ENCODE peak calls at places on chromosomes 6 and 20, in six cellular contexts. J is A172; L is mesothelial cell of epicardium; E is NCI-H1092 treated with DMSO at 0.1 percent for 48 hours; I is activated CD4-positive, CD25-positive, alpha-beta regulatory T cell; G is NCI-H748 treated with DMSO at 0.1 percent for 48 hours. N is an unnamed sample.

GRCh38 chr6:37691904-37692806 is 5.5 kb downstream of the MDGA1 start:
- DNase-seq in J (peak), L (peak), E (peak), I (peak), G (peak), N (peak)

GRCh38 chr20:18259730-18260129 is 28.6 kb upstream of the ZNF133 start:
- DNase-seq in J (no peak), L (no peak), E (no peak), I (no peak), G (no peak), N (no peak)

GRCh38 chr6:49570474-49571079 is 20.1 kb downstream of the C6orf141 start:
- DNase-seq in J (peak), L (no peak), E (no peak), I (no peak), G (no peak), N (peak)

GRCh38 chr6:133890941-133891813 is 2.3 kb downstream of the TCF21 start:
- DNase-seq in J (peak), L (no peak), E (no peak), I (no peak), G (peak), N (no peak)

GRCh38 chr6:7114744-7115451 is 7.1 kb downstream of the RREB1 start:
- DNase-seq in J (no peak), L (no peak), E (no peak), I (no peak), G (no peak), N (no peak)

GRCh38 chr20:23199356-23199755 is 113.2 kb upstream of the CD93 start:
- DNase-seq in J (no peak), L (no peak), E (no peak), I (no peak), G (no peak), N (no peak)

GRCh38 chr6:137919837-137920304 is 52.8 kb downstream of the TNFAIP3 start:
- DNase-seq in J (no peak), L (no peak), E (no peak), I (no peak), G (no peak), N (no peak)

GRCh38 chr6:95648636-95649035 is 71.3 kb downstream of the MANEA start:
- DNase-seq in J (no peak), L (no peak), E (no peak), I (no peak), G (no peak), N (no peak)

GRCh38 chr6:29751480-29751879 is 28.2 kb downstream of the HLA-F start:
- DNase-seq in J (no peak), L (no peak), E (no peak), I (no peak), G (no peak), N (no peak)

GRCh38 chr6:10977231-10977968 is 66.7 kb downstream of the ELOVL2 start:
- DNase-seq in J (no peak), L (no peak), E (no peak), I (no peak), G (no peak), N (no peak)

GRCh38 chr20:63314015-63314471 is 21.1 kb downstream of the COL20A1 start:
- DNase-seq in J (no peak), L (no peak), E (no peak), I (no peak), G (no peak), N (no peak)

GRCh38 chr6:127879685-127880084 is 21.2 kb downstream of the THEMIS start:
- DNase-seq in J (peak), L (peak), E (no peak), I (no peak), G (no peak), N (no peak)

GRCh38 chr20:725491-725890 is 42.8 kb downstream of the SLC52A3 start:
- DNase-seq in J (no peak), L (no peak), E (no peak), I (no peak), G (no peak), N (no peak)

GRCh38 chr6:68226460-68226859 is 408.6 kb upstream of the ADGRB3 start:
- DNase-seq in J (peak), L (no peak), E (peak), I (no peak), G (peak), N (peak)

GRCh38 chr6:147782302-147782701 is 273.8 kb downstream of the SAMD5 start:
- DNase-seq in J (peak), L (no peak), E (no peak), I (no peak), G (peak), N (no peak)

GRCh38 chr20:49245921-49246740 is 26.9 kb downstream of the DDX27 start:
- DNase-seq in J (peak), L (no peak), E (peak), I (no peak), G (no peak), N (peak)

GRCh38 chr20:34546751-34547181 is 11.8 kb upstream of the MAP1LC3A start:
- DNase-seq in J (no peak), L (no peak), E (peak), I (no peak), G (peak), N (no peak)

GRCh38 chr6:134175532-134176282 is 123.3 kb upstream of the SLC2A12 start:
- DNase-seq in J (peak), L (no peak), E (peak), I (no peak), G (no peak), N (peak)

GRCh38 chr6:68240731-68241130 is 394.4 kb upstream of the ADGRB3 start:
- DNase-seq in J (no peak), L (no peak), E (no peak), I (no peak), G (no peak), N (no peak)

GRCh38 chr20:43463133-43463863 is 5.6 kb downstream of the SRSF6 start:
- DNase-seq in J (no peak), L (no peak), E (no peak), I (no peak), G (no peak), N (no peak)

GRCh38 chr6:152293404-152293803 is 343.8 kb downstream of the SYNE1 start:
- DNase-seq in J (no peak), L (no peak), E (peak), I (no peak), G (no peak), N (no peak)

GRCh38 chr20:1569417-1569861 is 11.9 kb upstream of the SIRPD start:
- DNase-seq in J (peak), L (no peak), E (no peak), I (no peak), G (no peak), N (peak)

GRCh38 chr6:95309545-95309944 is 267.8 kb upstream of the MANEA start:
- DNase-seq in J (no peak), L (no peak), E (no peak), I (no peak), G (no peak), N (no peak)

GRCh38 chr6:92777146-92777740 is 642.1 kb downstream of the EPHA7 start:
- DNase-seq in J (peak), L (no peak), E (peak), I (no peak), G (peak), N (peak)

GRCh38 chr6:136486357-136486756 is 63.9 kb downstream of the MAP7 start:
- DNase-seq in J (no peak), L (no peak), E (no peak), I (no peak), G (no peak), N (no peak)

N was measured in RKO.